ENCODE peak calls at places on chromosomes 11 and 22, in ten cellular contexts. One of them, this sample, is unnamed.

GRCh38 chr11:116055064-116055463 is 550.8 kb upstream of the CADM1 start:
- DNase-seq in HepG2: no peak
- DNase-seq in endothelial cell of umbilical vein: no peak
- DNase-seq in A549: no peak
- DNase-seq in H1: no peak
- DNase-seq in tibial nerve: no peak
- DNase-seq in sigmoid colon: no peak
- DNase-seq in thyroid gland: no peak
- DNase-seq in K562: no peak
- DNase-seq in body of pancreas: no peak
- DNase-seq in this sample: no peak

GRCh38 chr11:32088117-32088941 is 2.5 kb upstream of the RCN1 start:
- DNase-seq in A549: no peak
- DNase-seq in K562: peak; percentile 26
- DNase-seq in H1: no peak
- DNase-seq in tibial nerve: peak; percentile 24
- DNase-seq in HepG2: no peak
- DNase-seq in sigmoid colon: no peak
- DNase-seq in endothelial cell of umbilical vein: peak; percentile 89
- DNase-seq in thyroid gland: peak; percentile 75
- DNase-seq in body of pancreas: peak; percentile 78
- DNase-seq in this sample: no peak

GRCh38 chr11:59053387-59053786 is 32.7 kb upstream of the GLYATL1B start:
- DNase-seq in tibial nerve: peak; percentile 35
- DNase-seq in HepG2: peak; percentile 37
- DNase-seq in sigmoid colon: peak; percentile 75
- DNase-seq in endothelial cell of umbilical vein: peak; percentile 59
- DNase-seq in thyroid gland: peak; percentile 66
- DNase-seq in K562: peak; percentile 17
- DNase-seq in H1: peak; percentile 89
- DNase-seq in body of pancreas: peak; percentile 62
- DNase-seq in A549: no peak
- DNase-seq in this sample: peak; percentile 74

GRCh38 chr11:70796601-70797000 is 398.3 kb downstream of the CTTN start:
- DNase-seq in tibial nerve: no peak
- DNase-seq in HepG2: no peak
- DNase-seq in sigmoid colon: no peak
- DNase-seq in A549: no peak
- DNase-seq in H1: peak; percentile 53
- DNase-seq in K562: peak; percentile 29
- DNase-seq in thyroid gland: no peak
- DNase-seq in body of pancreas: no peak
- DNase-seq in endothelial cell of umbilical vein: no peak
- DNase-seq in this sample: no peak

GRCh38 chr11:79708319-79708928 is 267.6 kb upstream of the TENM4 start:
- DNase-seq in H1: peak; percentile 51
- DNase-seq in thyroid gland: no peak
- DNase-seq in tibial nerve: no peak
- DNase-seq in endothelial cell of umbilical vein: no peak
- DNase-seq in A549: peak; percentile 3
- DNase-seq in body of pancreas: no peak
- DNase-seq in HepG2: peak; percentile 53
- DNase-seq in K562: no peak
- DNase-seq in sigmoid colon: no peak
- DNase-seq in this sample: peak; percentile 13

GRCh38 chr11:90468923-90469322 is 246.1 kb upstream of the CHORDC1 start:
- DNase-seq in body of pancreas: no peak
- DNase-seq in HepG2: no peak
- DNase-seq in K562: no peak
- DNase-seq in A549: no peak
- DNase-seq in tibial nerve: no peak
- DNase-seq in endothelial cell of umbilical vein: no peak
- DNase-seq in H1: no peak
- DNase-seq in sigmoid colon: no peak
- DNase-seq in thyroid gland: no peak
- DNase-seq in this sample: no peak

GRCh38 chr11:114562166-114562916 is 2.7 kb upstream of the NXPE1 start:
- DNase-seq in tibial nerve: no peak
- DNase-seq in A549: no peak
- DNase-seq in H1: no peak
- DNase-seq in body of pancreas: no peak
- DNase-seq in sigmoid colon: no peak
- DNase-seq in HepG2: no peak
- DNase-seq in thyroid gland: no peak
- DNase-seq in K562: no peak
- DNase-seq in endothelial cell of umbilical vein: peak; percentile 44
- DNase-seq in this sample: no peak

GRCh38 chr11:112745958-112746357 is 215.3 kb upstream of the NCAM1 start:
- DNase-seq in tibial nerve: no peak
- DNase-seq in A549: no peak
- DNase-seq in H1: no peak
- DNase-seq in endothelial cell of umbilical vein: no peak
- DNase-seq in K562: no peak
- DNase-seq in sigmoid colon: no peak
- DNase-seq in HepG2: no peak
- DNase-seq in body of pancreas: no peak
- DNase-seq in thyroid gland: no peak
- DNase-seq in this sample: no peak

GRCh38 chr22:30423296-30423958 is 2.1 kb upstream of the MTFP1 start:
- DNase-seq in tibial nerve: no peak
- DNase-seq in body of pancreas: no peak
- DNase-seq in K562: no peak
- DNase-seq in HepG2: no peak
- DNase-seq in endothelial cell of umbilical vein: no peak
- DNase-seq in thyroid gland: peak; percentile 75
- DNase-seq in sigmoid colon: peak; percentile 83
- DNase-seq in A549: no peak
- DNase-seq in H1: no peak
- DNase-seq in this sample: peak; percentile 56

GRCh38 chr11:95302211-95302610 is 71.2 kb upstream of the SESN3 start:
- DNase-seq in HepG2: no peak
- DNase-seq in H1: no peak
- DNase-seq in A549: no peak
- DNase-seq in tibial nerve: no peak
- DNase-seq in K562: no peak
- DNase-seq in body of pancreas: no peak
- DNase-seq in sigmoid colon: no peak
- DNase-seq in thyroid gland: no peak
- DNase-seq in endothelial cell of umbilical vein: no peak
- DNase-seq in this sample: no peak

GRCh38 chr11:95067042-95067827 is 516 bp downstream of the SRSF8 start:
- DNase-seq in sigmoid colon: peak; percentile 93
- DNase-seq in tibial nerve: peak; percentile 67
- DNase-seq in K562: peak; percentile 71
- DNase-seq in HepG2: peak; percentile 57
- DNase-seq in thyroid gland: peak; percentile 85
- DNase-seq in body of pancreas: peak; percentile 86
- DNase-seq in endothelial cell of umbilical vein: peak; percentile 79
- DNase-seq in A549: peak; percentile 28
- DNase-seq in H1: peak; percentile 83
- DNase-seq in this sample: peak; percentile 85

GRCh38 chr11:13635290-13635689 is 33.2 kb upstream of the FAR1 start:
- DNase-seq in K562: no peak
- DNase-seq in thyroid gland: no peak
- DNase-seq in body of pancreas: no peak
- DNase-seq in A549: no peak
- DNase-seq in HepG2: no peak
- DNase-seq in H1: no peak
- DNase-seq in endothelial cell of umbilical vein: no peak
- DNase-seq in sigmoid colon: no peak
- DNase-seq in tibial nerve: no peak
- DNase-seq in this sample: no peak

GRCh38 chr11:120400564-120401364 is 64.6 kb downstream of the ARHGEF12 start:
- DNase-seq in H1: no peak
- DNase-seq in thyroid gland: no peak
- DNase-seq in K562: peak; percentile 34
- DNase-seq in sigmoid colon: no peak
- DNase-seq in endothelial cell of umbilical vein: peak; percentile 93
- DNase-seq in body of pancreas: peak; percentile 37
- DNase-seq in A549: peak; percentile 19
- DNase-seq in HepG2: peak; percentile 93
- DNase-seq in tibial nerve: no peak
- DNase-seq in this sample: peak; percentile 23

GRCh38 chr22:44309137-44309536 is 3.6 kb downstream of the SHISAL1 start:
- DNase-seq in sigmoid colon: peak; percentile 84
- DNase-seq in tibial nerve: no peak
- DNase-seq in H1: no peak
- DNase-seq in HepG2: no peak
- DNase-seq in K562: no peak
- DNase-seq in body of pancreas: peak; percentile 20
- DNase-seq in thyroid gland: no peak
- DNase-seq in A549: peak; percentile 41
- DNase-seq in endothelial cell of umbilical vein: peak; percentile 29
- DNase-seq in this sample: peak; percentile 43

DNA sequence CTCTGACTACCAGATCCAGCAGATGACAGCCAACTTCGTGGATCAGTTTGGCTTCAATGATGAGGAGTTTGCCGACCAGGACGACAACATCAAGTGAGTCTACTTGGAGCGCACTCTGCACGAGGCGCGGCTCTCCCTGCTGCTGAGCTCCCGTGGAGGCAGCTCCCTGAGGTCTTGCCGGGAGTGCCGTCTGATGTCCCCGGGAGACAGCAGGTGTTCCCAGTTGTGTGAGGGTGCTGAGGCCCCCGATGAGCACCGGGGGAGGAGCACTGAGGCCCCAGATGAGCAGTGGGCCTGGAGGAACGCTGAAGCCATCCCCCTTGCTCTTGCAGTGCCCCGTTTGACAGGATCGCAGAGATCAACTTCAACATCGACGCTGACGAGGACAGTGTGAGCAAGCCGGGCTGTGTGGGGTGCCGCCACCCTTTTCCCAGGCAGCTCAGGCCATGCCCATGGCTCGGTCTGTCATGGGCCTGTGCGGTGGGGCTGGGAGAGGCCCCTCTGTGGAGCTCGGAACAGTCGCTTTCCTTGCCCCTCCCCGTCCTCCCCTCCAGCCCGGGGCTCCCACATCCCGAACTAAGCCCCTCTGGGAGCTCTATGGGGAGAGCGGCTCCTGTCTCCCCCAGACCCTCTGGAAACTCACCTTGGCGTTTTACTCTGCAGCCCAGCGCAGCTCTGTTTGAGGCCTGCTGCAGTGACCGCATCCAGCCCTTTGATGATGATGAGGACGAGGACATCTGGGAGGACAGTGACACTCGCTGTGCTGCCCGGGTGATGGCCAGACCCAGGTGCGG is 37.1 kb downstream of the SBF1 start:
- DNase-seq in K562: no peak
- DNase-seq in thyroid gland: no peak
- DNase-seq in HepG2: no peak
- DNase-seq in body of pancreas: no peak
- DNase-seq in A549: no peak
- DNase-seq in sigmoid colon: no peak
- DNase-seq in H1: no peak
- DNase-seq in endothelial cell of umbilical vein: no peak
- DNase-seq in tibial nerve: no peak
- DNase-seq in this sample: no peak
- H3K4me1 ChIP-seq in K562: no peaks in the 10 kb centered on the region
- H3K4me1 ChIP-seq in thyroid gland: no peaks in the 10 kb centered on the region
- H3K4me1 ChIP-seq in HepG2: no peaks in the 10 kb centered on the region
- H3K4me1 ChIP-seq in body of pancreas: no peaks in the 10 kb centered on the region
- H3K4me1 ChIP-seq in A549: no peaks in the 10 kb centered on the region
- H3K4me1 ChIP-seq in sigmoid colon: no peaks in the 10 kb centered on the region
- H3K4me1 ChIP-seq in H1: no peaks in the 10 kb centered on the region
- H3K4me1 ChIP-seq in endothelial cell of umbilical vein: no peaks in the 10 kb centered on the region
- H3K4me1 ChIP-seq in tibial nerve: no peaks in the 10 kb centered on the region
- H3K4me1 ChIP-seq in this sample: no peaks in the 10 kb centered on the region

GRCh38 chr22:23415490-23415851 is 164.6 kb downstream of the IGLL1 start:
- DNase-seq in body of pancreas: no peak
- DNase-seq in endothelial cell of umbilical vein: no peak
- DNase-seq in thyroid gland: no peak
- DNase-seq in sigmoid colon: no peak
- DNase-seq in HepG2: no peak
- DNase-seq in H1: no peak
- DNase-seq in tibial nerve: no peak
- DNase-seq in A549: no peak
- DNase-seq in K562: no peak
- DNase-seq in this sample: no peak
- TF ChIP-seq POLR2A in body of pancreas: no peak
- TF ChIP-seq POLR2A in endothelial cell of umbilical vein: no peak
- TF ChIP-seq POLR2A in thyroid gland: no peak
- TF ChIP-seq POLR2A in sigmoid colon: no peak
- TF ChIP-seq POLR2A in HepG2: no peak
- TF ChIP-seq POLR2A in H1: no peak
- TF ChIP-seq POLR2A in tibial nerve: no peak
- TF ChIP-seq POLR2A in A549: no peak
- TF ChIP-seq POLR2A in K562: no peak
- TF ChIP-seq POLR2A in this sample: no peak

GRCh38 chr11:3037041-3037944 is 19.9 kb downstream of the CARS1 start:
- DNase-seq in endothelial cell of umbilical vein: peak; percentile 54
- DNase-seq in sigmoid colon: peak; percentile 90
- DNase-seq in thyroid gland: peak; percentile 78
- DNase-seq in K562: peak; percentile 62
- DNase-seq in A549: peak; percentile 76
- DNase-seq in H1: peak; percentile 90
- DNase-seq in HepG2: peak; percentile 66
- DNase-seq in body of pancreas: peak; percentile 84
- DNase-seq in tibial nerve: peak; percentile 79
- DNase-seq in this sample: peak; percentile 82
- TF ChIP-seq CTCF in endothelial cell of umbilical vein: peak; percentile 65
- TF ChIP-seq CTCF in sigmoid colon: peak; percentile 90
- TF ChIP-seq CTCF in thyroid gland: peak; percentile 43
- TF ChIP-seq CTCF in K562: peak; percentile 83
- TF ChIP-seq CTCF in A549: peak; percentile 87
- TF ChIP-seq CTCF in H1: peak; percentile 64
- TF ChIP-seq CTCF in HepG2: peak; percentile 85
- TF ChIP-seq CTCF in body of pancreas: peak; percentile 59
- TF ChIP-seq CTCF in tibial nerve: peak; percentile 69
- TF ChIP-seq CTCF in this sample: peak; percentile 78

GRCh38 chr11:67271212-67271547 is 4.9 kb downstream of the GRK2 start:
- DNase-seq in K562: no peak
- DNase-seq in A549: no peak
- DNase-seq in endothelial cell of umbilical vein: no peak
- DNase-seq in thyroid gland: no peak
- DNase-seq in sigmoid colon: no peak
- DNase-seq in HepG2: no peak
- DNase-seq in body of pancreas: no peak
- DNase-seq in H1: no peak
- DNase-seq in tibial nerve: no peak
- DNase-seq in this sample: no peak

GRCh38 chr11:67270256-67271211 is 4.3 kb downstream of the GRK2 start:
- DNase-seq in thyroid gland: peak; percentile 1
- DNase-seq in sigmoid colon: peak; percentile 71
- DNase-seq in K562: no peak
- DNase-seq in tibial nerve: no peak
- DNase-seq in body of pancreas: peak; percentile 70
- DNase-seq in HepG2: no peak
- DNase-seq in endothelial cell of umbilical vein: peak; percentile 27
- DNase-seq in A549: no peak
- DNase-seq in H1: peak; percentile 73
- DNase-seq in this sample: peak; percentile 63

GRCh38 chr11:67268684-67269268 is 2.5 kb downstream of the GRK2 start:
- DNase-seq in A549: no peak
- DNase-seq in tibial nerve: no peak
- DNase-seq in endothelial cell of umbilical vein: no peak
- DNase-seq in sigmoid colon: peak; percentile 62
- DNase-seq in thyroid gland: no peak
- DNase-seq in K562: no peak
- DNase-seq in body of pancreas: no peak
- DNase-seq in H1: no peak
- DNase-seq in HepG2: no peak
- DNase-seq in this sample: no peak

GRCh38 chr11:67268036-67268683 is 1.9 kb downstream of the GRK2 start:
- DNase-seq in H1: no peak
- DNase-seq in A549: no peak
- DNase-seq in K562: no peak
- DNase-seq in thyroid gland: no peak
- DNase-seq in endothelial cell of umbilical vein: no peak
- DNase-seq in sigmoid colon: peak; percentile 61
- DNase-seq in tibial nerve: no peak
- DNase-seq in body of pancreas: peak; percentile 55
- DNase-seq in HepG2: no peak
- DNase-seq in this sample: peak; percentile 54

GRCh38 chr11:67269401-67270255 is 3.4 kb downstream of the GRK2 start:
- DNase-seq in HepG2: no peak
- DNase-seq in tibial nerve: no peak
- DNase-seq in endothelial cell of umbilical vein: peak; percentile 24
- DNase-seq in K562: no peak
- DNase-seq in thyroid gland: no peak
- DNase-seq in body of pancreas: no peak
- DNase-seq in sigmoid colon: peak; percentile 73
- DNase-seq in A549: no peak
- DNase-seq in H1: no peak
- DNase-seq in this sample: peak; percentile 73
- H3K4me1 ChIP-seq in HepG2: peaks cover 47% of the 10 kb centered on the region
- H3K4me1 ChIP-seq in tibial nerve: peaks cover 76% of the 10 kb centered on the region
- H3K4me1 ChIP-seq in endothelial cell of umbilical vein: peaks cover 32% of the 10 kb centered on the region
- H3K4me1 ChIP-seq in K562: peaks cover 34% of the 10 kb centered on the region
- H3K4me1 ChIP-seq in thyroid gland: peaks cover 77% of the 10 kb centered on the region
- H3K4me1 ChIP-seq in body of pancreas: peaks cover 78% of the 10 kb centered on the region
- H3K4me1 ChIP-seq in sigmoid colon: peaks cover 83% of the 10 kb centered on the region
- H3K4me1 ChIP-seq in A549: peaks cover 21% of the 10 kb centered on the region
- H3K4me1 ChIP-seq in H1: peaks cover 8% of the 10 kb centered on the region
- H3K4me1 ChIP-seq in this sample: peaks cover 47% of the 10 kb centered on the region